ENCODE peak calls at places on chromosome 10, in four cellular contexts. One of them, this sample, is unnamed.

GRCh38 chr10:128688154-128688553 is 561.9 kb upstream of the MKI67 start:
- DNase-seq in cardiac muscle cell: no peak
- DNase-seq in fibroblast of lung: no peak
- DNase-seq in pons: no peak
- DNase-seq in this sample: no peak

GRCh38 chr10:111200505-111201186 is 123.8 kb downstream of the ADRA2A start:
- DNase-seq in cardiac muscle cell: no peak
- DNase-seq in fibroblast of lung: no peak
- DNase-seq in pons: no peak
- DNase-seq in this sample: no peak

GRCh38 chr10:125734148-125734547 is 14.6 kb downstream of the EDRF1 start:
- DNase-seq in cardiac muscle cell: no peak
- DNase-seq in fibroblast of lung: no peak
- DNase-seq in pons: no peak
- DNase-seq in this sample: no peak

GRCh38 chr10:59047180-59047579 is 129.3 kb upstream of the PHYHIPL start:
- DNase-seq in cardiac muscle cell: no peak
- DNase-seq in fibroblast of lung: no peak
- DNase-seq in pons: no peak
- DNase-seq in this sample: no peak

GRCh38 chr10:95865814-95866447 is 41.8 kb upstream of the CC2D2B start:
- DNase-seq in cardiac muscle cell: no peak
- DNase-seq in fibroblast of lung: no peak
- DNase-seq in pons: no peak
- DNase-seq in this sample: no peak

GRCh38 chr10:62025901-62026879 is 124.7 kb downstream of the ARID5B start:
- DNase-seq in cardiac muscle cell: peak; percentile 39
- DNase-seq in fibroblast of lung: peak; percentile 92
- DNase-seq in pons: no peak
- DNase-seq in this sample: no peak

GRCh38 chr10:132360766-132361447 is 28.9 kb downstream of the LRRC27 start:
- DNase-seq in cardiac muscle cell: no peak
- DNase-seq in fibroblast of lung: no peak
- DNase-seq in pons: no peak
- DNase-seq in this sample: no peak

GRCh38 chr10:101986277-101986971 is 69.5 kb downstream of the ARMH3 start:
- DNase-seq in cardiac muscle cell: peak; percentile 86
- DNase-seq in fibroblast of lung: peak; percentile 20
- DNase-seq in pons: peak; percentile 52
- DNase-seq in this sample: no peak

GRCh38 chr10:37704566-37704965 is 152.8 kb downstream of the ZNF248 start:
- DNase-seq in cardiac muscle cell: no peak
- DNase-seq in fibroblast of lung: no peak
- DNase-seq in pons: no peak
- DNase-seq in this sample: no peak

GRCh38 chr10:106268000-106268399 is 896.5 kb downstream of the SORCS1 start:
- DNase-seq in cardiac muscle cell: no peak
- DNase-seq in fibroblast of lung: no peak
- DNase-seq in pons: no peak
- DNase-seq in this sample: no peak

GRCh38 chr10:127853868-127854768 is 38.6 kb downstream of the CLRN3 start:
- DNase-seq in cardiac muscle cell: peak; percentile 76
- DNase-seq in fibroblast of lung: peak; percentile 45
- DNase-seq in pons: peak; percentile 87
- DNase-seq in this sample: no peak

GRCh38 chr10:11024596-11024995 is 6.9 kb downstream of the CELF2 start:
- DNase-seq in cardiac muscle cell: peak; percentile 68
- DNase-seq in fibroblast of lung: peak; percentile 23
- DNase-seq in pons: no peak
- DNase-seq in this sample: no peak

GRCh38 chr10:29099415-29099814 is 189.5 kb upstream of the LYZL1 start:
- DNase-seq in cardiac muscle cell: no peak
- DNase-seq in fibroblast of lung: no peak
- DNase-seq in pons: no peak
- DNase-seq in this sample: no peak

GRCh38 chr10:25899304-25899703 is 34.7 kb upstream of the MYO3A start:
- DNase-seq in cardiac muscle cell: no peak
- DNase-seq in fibroblast of lung: no peak
- DNase-seq in pons: no peak
- DNase-seq in this sample: no peak

GRCh38 chr10:78184851-78185692 is 151.4 kb downstream of the RPS24 start:
- DNase-seq in cardiac muscle cell: peak; percentile 38
- DNase-seq in fibroblast of lung: no peak
- DNase-seq in pons: no peak
- DNase-seq in this sample: no peak

GRCh38 chr10:94193466-94193924 is 169.2 kb downstream of the NOC3L start:
- DNase-seq in cardiac muscle cell: peak; percentile 54
- DNase-seq in fibroblast of lung: peak; percentile 90
- DNase-seq in pons: peak; percentile 3
- DNase-seq in this sample: no peak

GRCh38 chr10:71945819-71946474 is 18.2 kb upstream of the CHST3 start:
- DNase-seq in cardiac muscle cell: no peak
- DNase-seq in fibroblast of lung: peak; percentile 21
- DNase-seq in pons: no peak
- DNase-seq in this sample: no peak

GRCh38 chr10:117536862-117537435 is 5.6 kb upstream of the EMX2 start:
- DNase-seq in cardiac muscle cell: no peak
- DNase-seq in fibroblast of lung: no peak
- DNase-seq in pons: no peak
- DNase-seq in this sample: no peak

GRCh38 chr10:91340613-91341362 is 69.4 kb upstream of the HECTD2 start:
- DNase-seq in cardiac muscle cell: peak; percentile 74
- DNase-seq in fibroblast of lung: peak; percentile 96
- DNase-seq in pons: peak; percentile 31
- DNase-seq in this sample: no peak

GRCh38 chr10:69807122-69807521 is 5.4 kb downstream of the COL13A1 start:
- DNase-seq in cardiac muscle cell: peak; percentile 71
- DNase-seq in fibroblast of lung: peak; percentile 92
- DNase-seq in pons: no peak
- DNase-seq in this sample: no peak

GRCh38 chr10:13347235-13348156 is 597 bp downstream of the SEPHS1 start:
- DNase-seq in cardiac muscle cell: peak; percentile 88
- DNase-seq in fibroblast of lung: peak; percentile 77
- DNase-seq in pons: peak; percentile 69
- DNase-seq in this sample: peak; percentile 91